ENCODE peak calls at places on chromosomes 6 and 20, in four cellular contexts. G is body of pancreas; X is stimulated activated CD8-positive, alpha-beta memory T cell treated with anti-CD3 and anti-CD28 coated beads, Interleukin-15, amount 100 ng/mL, for 4 hours; R is stimulated activated CD4-positive, alpha-beta T cell treated with anti-CD3 and anti-CD28 coated beads, TNF-alpha, amount 100 ng/mL, for 1 hour. H is an unnamed sample.

GRCh38 chr6:150981095-150981494 is 115.6 kb downstream of the MTHFD1L start:
- DNase-seq in G (no peak), X (no peak), R (no peak), H (no peak)

GRCh38 chr6:14144678-14145113 is 27.1 kb downstream of the CD83 start:
- DNase-seq in G (peak), X (peak), R (peak), H (peak)

GRCh38 chr6:11525468-11526155 is 11.9 kb upstream of the TMEM170B start:
- DNase-seq in G (peak), X (no peak), R (no peak), H (no peak)

GRCh38 chr6:6803180-6803978 is 214.9 kb downstream of the LY86 start:
- DNase-seq in G (no peak), X (no peak), R (no peak), H (no peak)

GRCh38 chr6:45104429-45104828 is 223.7 kb upstream of the RUNX2 start:
- DNase-seq in G (no peak), X (no peak), R (no peak), H (no peak)

GRCh38 chr6:29702519-29703103 is 20.6 kb upstream of the HLA-F start:
- DNase-seq in G (no peak), X (peak), R (peak), H (peak)

GRCh38 chr20:23585449-23585807 is 17.1 kb upstream of the CST9L start:
- DNase-seq in G (no peak), X (no peak), R (no peak), H (no peak)

GRCh38 chr6:166938150-166938549 is 18.2 kb downstream of the RNASET2 start:
- DNase-seq in G (no peak), X (no peak), R (no peak), H (no peak)

GRCh38 chr20:272718-273117 is 15.2 kb downstream of the DEFB132 start:
- DNase-seq in G (no peak), X (no peak), R (no peak), H (no peak)